ENCODE peak calls at places on chromosomes 11 and 22, in ten cellular contexts. One of them, this sample, is unnamed.

GRCh38 chr22:17917490-17917983 is 106.8 kb downstream of the MICAL3 start:
- DNase-seq in NCI-H1092 treated with DMSO at 0.1 percent for 48 hours: no peak
- DNase-seq in left colon: peak
- DNase-seq in iris pigment epithelial cell: no peak
- DNase-seq in right lobe of liver: no peak
- DNase-seq in activated naive CD4-positive, alpha-beta T cell: no peak
- DNase-seq in Peyer's patch: peak
- DNase-seq in mesendoderm: no peak
- DNase-seq in retina: no peak
- DNase-seq in activated naive CD8-positive, alpha-beta T cell treated with anti-CD3 and anti-CD28 coated beads, Interleukin-2, amount 10 ng/mL, durations not matched to agents 7 days and 5 days: peak
- DNase-seq in this sample: no peak

GRCh38 chr11:123590296-123590912 is 64.0 kb downstream of the SCN3B start:
- DNase-seq in iris pigment epithelial cell: peak
- DNase-seq in left colon: peak
- DNase-seq in retina: no peak
- DNase-seq in NCI-H1092 treated with DMSO at 0.1 percent for 48 hours: no peak
- DNase-seq in activated naive CD8-positive, alpha-beta T cell treated with anti-CD3 and anti-CD28 coated beads, Interleukin-2, amount 10 ng/mL, durations not matched to agents 7 days and 5 days: no peak
- DNase-seq in mesendoderm: no peak
- DNase-seq in activated naive CD4-positive, alpha-beta T cell: no peak
- DNase-seq in Peyer's patch: peak
- DNase-seq in right lobe of liver: no peak
- DNase-seq in this sample: no peak

GRCh38 chr22:49480896-49481650 is 346.6 kb downstream of the BRD1 start:
- DNase-seq in activated naive CD8-positive, alpha-beta T cell treated with anti-CD3 and anti-CD28 coated beads, Interleukin-2, amount 10 ng/mL, durations not matched to agents 7 days and 5 days: no peak
- DNase-seq in left colon: no peak
- DNase-seq in Peyer's patch: no peak
- DNase-seq in NCI-H1092 treated with DMSO at 0.1 percent for 48 hours: no peak
- DNase-seq in iris pigment epithelial cell: no peak
- DNase-seq in retina: no peak
- DNase-seq in activated naive CD4-positive, alpha-beta T cell: no peak
- DNase-seq in mesendoderm: no peak
- DNase-seq in right lobe of liver: no peak
- DNase-seq in this sample: no peak

GRCh38 chr11:36412781-36413383 is 97.2 kb downstream of the TRAF6 start:
- DNase-seq in Peyer's patch: no peak
- DNase-seq in activated naive CD4-positive, alpha-beta T cell: no peak
- DNase-seq in retina: no peak
- DNase-seq in right lobe of liver: peak
- DNase-seq in mesendoderm: no peak
- DNase-seq in iris pigment epithelial cell: peak
- DNase-seq in left colon: no peak
- DNase-seq in activated naive CD8-positive, alpha-beta T cell treated with anti-CD3 and anti-CD28 coated beads, Interleukin-2, amount 10 ng/mL, durations not matched to agents 7 days and 5 days: no peak
- DNase-seq in NCI-H1092 treated with DMSO at 0.1 percent for 48 hours: no peak
- DNase-seq in this sample: no peak

GRCh38 chr11:134630896-134631295 is 218.9 kb upstream of the B3GAT1 start:
- DNase-seq in activated naive CD8-positive, alpha-beta T cell treated with anti-CD3 and anti-CD28 coated beads, Interleukin-2, amount 10 ng/mL, durations not matched to agents 7 days and 5 days: no peak
- DNase-seq in right lobe of liver: no peak
- DNase-seq in activated naive CD4-positive, alpha-beta T cell: no peak
- DNase-seq in Peyer's patch: no peak
- DNase-seq in mesendoderm: no peak
- DNase-seq in retina: no peak
- DNase-seq in NCI-H1092 treated with DMSO at 0.1 percent for 48 hours: no peak
- DNase-seq in left colon: no peak
- DNase-seq in iris pigment epithelial cell: no peak
- DNase-seq in this sample: no peak

GRCh38 chr11:68472778-68473177 is 12.2 kb downstream of the PPP6R3 start:
- DNase-seq in left colon: no peak
- DNase-seq in activated naive CD4-positive, alpha-beta T cell: no peak
- DNase-seq in retina: no peak
- DNase-seq in iris pigment epithelial cell: no peak
- DNase-seq in right lobe of liver: no peak
- DNase-seq in activated naive CD8-positive, alpha-beta T cell treated with anti-CD3 and anti-CD28 coated beads, Interleukin-2, amount 10 ng/mL, durations not matched to agents 7 days and 5 days: no peak
- DNase-seq in NCI-H1092 treated with DMSO at 0.1 percent for 48 hours: no peak
- DNase-seq in Peyer's patch: no peak
- DNase-seq in mesendoderm: no peak
- DNase-seq in this sample: no peak

GRCh38 chr11:57214087-57214395 is 23.0 kb downstream of the APLNR start:
- DNase-seq in retina: peak
- DNase-seq in Peyer's patch: no peak
- DNase-seq in left colon: no peak
- DNase-seq in activated naive CD8-positive, alpha-beta T cell treated with anti-CD3 and anti-CD28 coated beads, Interleukin-2, amount 10 ng/mL, durations not matched to agents 7 days and 5 days: no peak
- DNase-seq in mesendoderm: peak
- DNase-seq in right lobe of liver: no peak
- DNase-seq in iris pigment epithelial cell: peak
- DNase-seq in activated naive CD4-positive, alpha-beta T cell: no peak
- DNase-seq in NCI-H1092 treated with DMSO at 0.1 percent for 48 hours: no peak
- DNase-seq in this sample: no peak

GRCh38 chr22:42856179-42856864 is 751 bp downstream of the ARFGAP3 start:
- DNase-seq in retina: peak
- DNase-seq in NCI-H1092 treated with DMSO at 0.1 percent for 48 hours: peak
- DNase-seq in activated naive CD8-positive, alpha-beta T cell treated with anti-CD3 and anti-CD28 coated beads, Interleukin-2, amount 10 ng/mL, durations not matched to agents 7 days and 5 days: no peak
- DNase-seq in iris pigment epithelial cell: peak
- DNase-seq in right lobe of liver: peak
- DNase-seq in left colon: peak
- DNase-seq in mesendoderm: peak
- DNase-seq in Peyer's patch: peak
- DNase-seq in activated naive CD4-positive, alpha-beta T cell: peak
- DNase-seq in this sample: peak

This sample was measured in aorta.